ENCODE peak calls at places on chromosomes 7 and 10, in four cellular contexts. A is AG09319; P is activated CD8-positive, alpha-beta T cell treated with anti-CD3 and anti-CD28 coated beads for 36 hours; Z is right lobe of liver. M is an unnamed sample.

GRCh38 chr10:71746344-71747037 is 26.8 kb downstream of the VSIR start:
- DNase-seq in A (no peak), P (peak; percentile 65), Z (no peak), M (peak; percentile 51)

GRCh38 chr7:89311886-89312285 is 516.3 kb upstream of the TEX47 start:
- DNase-seq in A (no peak), P (no peak), Z (no peak), M (no peak)

GRCh38 chr7:111558948-111559347 is 3.3 kb downstream of the IMMP2L start:
- DNase-seq in A (no peak), P (no peak), Z (no peak), M (no peak)

GRCh38 chr7:98406827-98407226 is 5.9 kb upstream of the BAIAP2L1 start:
- DNase-seq in A (no peak), P (no peak), Z (no peak), M (no peak)

GRCh38 chr10:42976353-42977031 is 100.4 kb upstream of the RET start:
- DNase-seq in A (no peak), P (no peak), Z (no peak), M (no peak)

GRCh38 chr7:1664711-1665591 is 5.1 kb upstream of the ELFN1 start:
- DNase-seq in A (no peak), P (peak; percentile 66), Z (peak; percentile 68), M (peak; percentile 34)

GRCh38 chr10:33155720-33156638 is 178.5 kb downstream of the NRP1 start:
- DNase-seq in A (peak; percentile 49), P (peak; percentile 36), Z (no peak), M (no peak)

GRCh38 chr10:131979821-131980270 is 1.9 kb downstream of the BNIP3 start:
- DNase-seq in A (no peak), P (no peak), Z (peak; percentile 78), M (no peak)

GRCh38 chr10:59698326-59698725 is 11.3 kb downstream of the SLC16A9 start:
- DNase-seq in A (no peak), P (no peak), Z (no peak), M (no peak)

GRCh38 chr7:29265208-29265923 is 70.8 kb downstream of the CHN2 start:
- DNase-seq in A (no peak), P (peak; percentile 8), Z (no peak), M (no peak)

GRCh38 chr10:131654471-131655087 is 246.2 kb upstream of the PPP2R2D start:
- DNase-seq in A (no peak), P (no peak), Z (peak; percentile 46), M (no peak)

GRCh38 chr7:49099587-49100326 is 175.4 kb downstream of the CDC14C start:
- DNase-seq in A (no peak), P (no peak), Z (no peak), M (no peak)
- TF ChIP-seq CTCF in A (peak; percentile 13), P (no peak), Z (no peak), M (no peak)

DNA sequence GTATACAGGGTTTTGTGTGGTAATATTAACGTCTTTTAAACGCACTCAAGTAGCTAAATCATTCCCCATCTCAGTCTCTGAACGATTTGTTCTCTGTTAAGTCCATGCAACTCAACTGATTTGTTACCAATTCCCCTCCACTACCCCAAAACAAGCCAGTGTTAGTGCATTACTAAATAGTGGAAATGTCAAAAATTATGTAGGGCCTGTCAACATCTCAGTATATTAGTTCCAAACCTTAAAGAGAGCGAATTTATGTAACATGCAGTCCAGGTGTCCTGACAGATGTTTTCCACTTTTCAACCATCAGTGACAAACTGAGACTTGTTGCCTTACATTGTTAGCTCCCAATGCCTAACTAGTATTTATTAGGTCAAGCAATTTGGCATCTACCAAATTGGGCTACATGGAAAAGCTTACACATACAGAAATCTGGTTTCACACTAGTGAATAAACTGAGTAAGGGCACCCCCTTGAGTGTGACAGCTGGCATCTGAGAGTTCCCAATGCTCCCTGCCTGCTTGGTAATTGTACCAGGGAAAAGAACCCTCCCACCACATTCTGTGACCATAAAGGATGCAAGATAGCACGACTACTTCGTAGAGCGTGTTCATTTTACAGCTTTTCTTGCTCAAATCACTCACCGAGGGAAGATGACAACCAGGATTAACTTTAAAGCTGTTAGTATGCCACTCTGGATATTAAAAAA is 12.1 kb downstream of the HNRNPA2B1 start:
- DNase-seq in A (no peak), P (peak; percentile 45), Z (no peak), M (no peak)
- TF ChIP-seq CTCF in A (no peak), P (no peak), Z (no peak), M (no peak)

GRCh38 chr7:100572949-100573675 is 588 bp downstream of the SAP25 start:
- DNase-seq in A (no peak), P (no peak), Z (no peak), M (no peak)

GRCh38 chr7:100571829-100572116 is 1.9 kb downstream of the SAP25 start:
- DNase-seq in A (no peak), P (peak; percentile 34), Z (no peak), M (no peak)

GRCh38 chr7:100572281-100572948 is 1.3 kb downstream of the SAP25 start:
- DNase-seq in A (no peak), P (no peak), Z (no peak), M (no peak)

GRCh38 chr7:100568936-100569844 is 4.5 kb downstream of the SAP25 start:
- DNase-seq in A (no peak), P (peak; percentile 73), Z (peak; percentile 97), M (no peak)

GRCh38 chr7:100570954-100571828 is 2.5 kb downstream of the SAP25 start:
- DNase-seq in A (no peak), P (peak; percentile 33), Z (no peak), M (no peak)
- TF ChIP-seq CTCF in A (no peak), P (no peak), Z (no peak), M (no peak)

DNA sequence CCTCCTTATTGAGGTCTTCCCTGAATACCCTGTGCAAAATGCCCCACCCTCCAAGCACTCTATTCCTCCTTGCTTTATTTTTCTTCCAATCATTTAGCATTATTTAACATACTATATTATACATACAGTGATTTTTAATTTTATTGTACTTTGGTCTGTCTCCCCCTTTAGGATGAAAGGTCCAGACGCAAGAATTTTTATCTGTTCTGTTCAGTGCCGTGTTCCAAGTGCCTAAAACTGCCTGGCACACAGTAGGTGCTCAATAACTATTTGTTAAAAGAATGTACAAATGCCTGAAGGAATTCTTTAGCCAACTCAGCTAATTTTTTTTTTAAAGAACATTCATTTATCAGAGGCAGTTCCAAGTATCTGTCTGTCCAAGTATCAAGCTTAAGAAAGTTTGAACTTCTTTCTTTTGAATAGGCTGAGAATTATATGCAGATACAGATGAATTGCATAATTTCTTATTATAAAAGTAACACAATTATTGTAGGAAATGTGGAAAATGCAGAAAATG is 34.1 kb upstream of the SLC25A13 start:
- DNase-seq in A (no peak), P (no peak), Z (no peak), M (no peak)
- TF ChIP-seq CTCF in A (no peak), P (no peak), Z (no peak), M (no peak)

GRCh38 chr10:93126484-93127052 is 52.9 kb downstream of the CYP26A1 start:
- DNase-seq in A (no peak), P (peak; percentile 32), Z (no peak), M (no peak)
- TF ChIP-seq CTCF in A (peak; percentile 4), P (peak; percentile 61), Z (peak; percentile 20), M (peak; percentile 58)

GRCh38 chr10:61995093-61995492 is 93.6 kb downstream of the ARID5B start:
- DNase-seq in A (no peak), P (no peak), Z (no peak), M (no peak)

GRCh38 chr10:61994404-61995031 is 93.0 kb downstream of the ARID5B start:
- DNase-seq in A (no peak), P (no peak), Z (no peak), M (no peak)

GRCh38 chr10:61992683-61993629 is 91.5 kb downstream of the ARID5B start:
- DNase-seq in A (peak; percentile 86), P (peak; percentile 72), Z (no peak), M (peak; percentile 87)

GRCh38 chr10:61992059-61992460 is 90.6 kb downstream of the ARID5B start:
- DNase-seq in A (no peak), P (no peak), Z (no peak), M (no peak)

DNA sequence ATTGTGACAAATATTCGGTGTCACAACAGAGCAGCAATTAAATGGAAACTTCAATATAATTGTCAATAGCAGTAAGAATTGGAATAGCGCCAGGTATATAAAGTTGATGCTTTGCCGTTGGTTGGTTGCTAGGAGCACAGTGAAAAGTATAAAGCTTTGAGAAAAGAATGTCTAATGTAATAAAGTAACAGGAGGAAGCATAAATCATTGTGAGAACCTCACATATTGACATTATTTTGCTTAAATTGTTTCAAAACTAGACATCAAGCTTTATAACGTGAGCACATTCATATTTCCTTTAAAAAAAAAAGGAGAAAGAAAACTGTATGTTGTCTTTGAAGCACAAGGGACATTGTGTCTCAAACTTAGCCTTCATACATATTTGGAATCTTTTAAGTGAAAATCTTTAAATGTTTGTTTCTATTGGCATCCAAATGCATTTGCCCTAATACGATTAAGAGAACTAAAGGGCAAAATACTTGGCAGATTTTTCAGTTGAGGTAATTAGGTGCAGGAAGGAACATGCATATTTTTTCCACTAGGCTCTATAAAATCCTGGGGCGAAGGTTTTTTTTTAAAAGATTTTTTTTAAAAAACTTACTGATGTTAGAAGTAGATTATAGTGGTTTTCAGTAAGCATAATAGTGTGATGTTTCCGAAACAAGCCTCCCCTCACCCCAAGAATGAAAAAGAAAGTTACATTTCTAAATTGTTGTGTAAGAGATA is 92.3 kb downstream of the ARID5B start:
- DNase-seq in A (no peak), P (no peak), Z (no peak), M (no peak)
- TF ChIP-seq CTCF in A (no peak), P (no peak), Z (no peak), M (no peak)

GRCh38 chr7:42736931-42737330 is 174.9 kb downstream of the C7orf25 start:
- DNase-seq in A (no peak), P (no peak), Z (no peak), M (no peak)
- TF ChIP-seq CTCF in A (no peak), P (no peak), Z (no peak), M (no peak)

DNA sequence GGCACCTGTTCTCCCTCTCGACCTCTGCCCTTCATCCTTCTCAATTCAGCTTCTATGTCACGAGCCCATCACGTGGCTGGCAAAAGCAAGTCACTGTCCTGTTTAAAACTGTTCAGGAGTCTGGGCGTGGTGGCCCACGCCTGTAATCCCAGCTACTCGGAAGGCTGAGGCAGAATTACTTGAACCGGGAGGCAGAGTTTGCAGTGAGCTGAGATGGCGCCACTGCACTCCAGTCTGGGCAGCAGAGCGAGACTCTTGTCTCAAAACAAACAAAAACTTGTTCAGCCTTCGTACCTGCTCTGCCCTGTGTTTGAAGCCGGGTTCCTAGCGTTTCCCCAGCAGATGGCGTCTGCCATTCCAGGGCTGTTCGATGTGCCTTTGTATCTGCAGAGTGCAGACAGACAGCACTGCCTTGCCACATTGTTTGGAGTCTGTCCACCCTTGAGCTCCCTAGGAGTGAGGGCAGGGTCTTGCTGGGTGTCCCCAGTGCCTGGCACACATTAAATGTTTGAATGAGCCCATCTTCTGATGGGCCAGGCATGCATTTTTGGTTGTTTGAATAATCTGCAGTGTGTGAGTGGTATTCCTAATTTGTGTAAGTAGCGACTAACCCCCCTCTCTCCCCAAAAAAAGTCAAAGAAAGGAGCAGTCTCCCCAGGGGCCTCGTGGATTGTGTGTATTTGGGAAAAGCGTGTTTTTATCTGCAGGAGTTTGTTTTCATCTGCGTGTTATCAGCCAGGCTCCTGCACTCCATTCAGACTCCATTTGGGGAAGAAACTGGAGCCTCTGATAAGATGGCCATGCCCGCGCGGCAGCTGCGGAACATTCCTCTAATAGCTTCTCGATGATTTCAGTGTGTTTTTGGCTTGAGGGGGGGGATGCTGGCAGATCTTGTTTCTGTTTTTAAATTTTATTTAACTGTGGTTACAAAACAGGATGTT is 61.2 kb downstream of the DNAJB6 start:
- DNase-seq in A (peak; percentile 52), P (peak; percentile 32), Z (no peak), M (no peak)
- TF ChIP-seq CTCF in A (peak; percentile 59), P (peak; percentile 28), Z (peak; percentile 25), M (peak; percentile 46)

GRCh38 chr7:48497521-48497920 is 326.3 kb downstream of the ABCA13 start:
- DNase-seq in A (no peak), P (no peak), Z (no peak), M (no peak)
- TF ChIP-seq CTCF in A (no peak), P (no peak), Z (no peak), M (no peak)